ENCODE peak calls at places on chromosomes 2 and 18, in four cellular contexts. E is NT2/D1, M is GM23248, X is brain microvascular endothelial cell. S is an unnamed sample.
A peak's percentile ranks its signal among the peaks of the same experiment; 100 is the strongest.

GRCh38 chr2:28480403-28481049 is 15.3 kb upstream of the PLB1 start:
- DNase-seq in E (no peak), M (no peak), X (no peak), S (no peak)

GRCh38 chr2:98607104-98607503 is 1.2 kb downstream of the COA5 start:
- DNase-seq in E (no peak), M (no peak), X (no peak), S (no peak)

GRCh38 chr2:188852752-188853151 is 121.4 kb upstream of the COL3A1 start:
- DNase-seq in E (no peak), M (peak; percentile 49), X (no peak), S (no peak)

GRCh38 chr2:63050916-63051794 is 525 bp downstream of the OTX1 start:
- DNase-seq in E (no peak), M (peak; percentile 30), X (no peak), S (peak; percentile 7)

GRCh38 chr2:149991576-149991975 is 404.0 kb upstream of the MMADHC start:
- DNase-seq in E (no peak), M (peak; percentile 20), X (peak; percentile 71), S (no peak)

GRCh38 chr2:8300905-8301304 is 381.0 kb upstream of the ID2 start:
- DNase-seq in E (no peak), M (no peak), X (no peak), S (no peak)

GRCh38 chr2:73268368-73268830 is 15.9 kb downstream of the FBXO41 start:
- DNase-seq in E (no peak), M (no peak), X (no peak), S (no peak)

GRCh38 chr18:13471495-13471845 is 252.9 kb downstream of the LDLRAD4 start:
- DNase-seq in E (no peak), M (no peak), X (no peak), S (no peak)

GRCh38 chr2:26455037-26455800 is 22.7 kb downstream of the OTOF start:
- DNase-seq in E (no peak), M (no peak), X (no peak), S (no peak)

GRCh38 chr2:3108105-3108504 is 269.5 kb downstream of the EIPR1 start:
- DNase-seq in E (no peak), M (no peak), X (no peak), S (no peak)

GRCh38 chr2:21676676-21677075 is 552.9 kb downstream of the TDRD15 start:
- DNase-seq in E (no peak), M (no peak), X (no peak), S (no peak)

GRCh38 chr2:43127208-43127940 is 99.0 kb downstream of the ZFP36L2 start:
- DNase-seq in E (no peak), M (peak; percentile 50), X (no peak), S (peak; percentile 84)

GRCh38 chr2:212777020-212777491 is 238.5 kb upstream of the ERBB4 start:
- DNase-seq in E (no peak), M (peak; percentile 66), X (peak; percentile 31), S (peak; percentile 38)

GRCh38 chr2:53949457-53949856 is 21.3 kb downstream of the PSME4 start:
- DNase-seq in E (no peak), M (peak; percentile 40), X (no peak), S (peak; percentile 19)

GRCh38 chr2:46634905-46635304 is 155.5 kb downstream of the TMEM247 start:
- DNase-seq in E (no peak), M (no peak), X (no peak), S (no peak)

GRCh38 chr2:63990072-63990471 is 29.2 kb downstream of the VPS54 start:
- DNase-seq in E (no peak), M (no peak), X (no peak), S (no peak)

GRCh38 chr2:142883526-142883925 is 6.1 kb downstream of the KYNU start:
- DNase-seq in E (no peak), M (no peak), X (no peak), S (no peak)

GRCh38 chr2:46225150-46225480 is 72.1 kb upstream of the EPAS1 start:
- DNase-seq in E (no peak), M (no peak), X (no peak), S (no peak)

GRCh38 chr2:120490091-120490798 is 144.3 kb downstream of the INHBB start:
- DNase-seq in E (no peak), M (no peak), X (no peak), S (no peak)

GRCh38 chr2:163698857-163699256 is 37.0 kb downstream of the FIGN start:
- DNase-seq in E (peak; percentile 61), M (no peak), X (peak; percentile 32), S (no peak)

GRCh38 chr2:75481041-75481836 is 79.5 kb downstream of the EVA1A start:
- DNase-seq in E (no peak), M (peak; percentile 55), X (peak; percentile 16), S (peak; percentile 14)

GRCh38 chr2:205079173-205079572 is 533.9 kb downstream of the PARD3B start:
- DNase-seq in E (no peak), M (no peak), X (no peak), S (no peak)

GRCh38 chr2:121898483-121898882 is 143.0 kb downstream of the TSN start:
- DNase-seq in E (no peak), M (peak; percentile 83), X (peak; percentile 43), S (peak; percentile 15)

GRCh38 chr2:44932564-44933392 is 8.7 kb upstream of the SIX3 start:
- DNase-seq in E (no peak), M (no peak), X (no peak), S (no peak)

GRCh38 chr18:58212274-58212673 is 168.2 kb downstream of the NEDD4L start:
- DNase-seq in E (no peak), M (no peak), X (no peak), S (peak; percentile 31)

GRCh38 chr18:9838144-9838877 is 47.5 kb upstream of the TXNDC2 start:
- DNase-seq in E (peak; percentile 85), M (peak; percentile 20), X (peak; percentile 79), S (no peak)

GRCh38 chr18:54192900-54193299 is 31.6 kb downstream of the MBD2 start:
- DNase-seq in E (no peak), M (no peak), X (no peak), S (no peak)

GRCh38 chr2:17179145-17179808 is 339.0 kb downstream of the RAD51AP2 start:
- DNase-seq in E (no peak), M (no peak), X (no peak), S (no peak)

GRCh38 chr18:56321470-56321869 is 316.9 kb downstream of the TXNL1 start:
- DNase-seq in E (no peak), M (no peak), X (no peak), S (peak; percentile 61)

GRCh38 chr2:128642316-128642715 is 323.6 kb upstream of the HS6ST1 start:
- DNase-seq in E (no peak), M (no peak), X (no peak), S (no peak)

DNA sequence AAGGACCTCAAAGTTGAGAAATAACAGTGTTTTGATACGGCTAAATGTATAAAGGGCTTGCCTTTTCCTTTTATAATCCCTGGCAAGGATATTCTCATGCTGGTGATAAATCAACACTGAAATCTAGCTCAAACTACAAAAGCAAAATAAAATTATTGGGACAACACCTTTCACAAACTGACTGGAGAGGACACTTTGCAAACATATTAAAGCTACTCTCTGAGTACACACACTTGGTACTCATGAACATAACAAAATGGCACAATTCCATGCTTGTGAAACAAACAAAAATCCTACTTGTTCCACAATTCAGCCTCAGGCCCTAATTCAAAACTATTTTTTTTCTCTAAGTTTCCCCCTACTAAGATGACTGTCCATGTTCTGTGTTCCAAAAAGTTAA is 305.8 kb downstream of the ETAA1 start:
- DNase-seq in E (no peak), M (no peak), X (no peak), S (no peak)
- H3K4me3 ChIP-seq in E (no peak overlapping the region), M (no peak overlapping the region), X (no peak overlapping the region), S (no peak overlapping the region)

DNA sequence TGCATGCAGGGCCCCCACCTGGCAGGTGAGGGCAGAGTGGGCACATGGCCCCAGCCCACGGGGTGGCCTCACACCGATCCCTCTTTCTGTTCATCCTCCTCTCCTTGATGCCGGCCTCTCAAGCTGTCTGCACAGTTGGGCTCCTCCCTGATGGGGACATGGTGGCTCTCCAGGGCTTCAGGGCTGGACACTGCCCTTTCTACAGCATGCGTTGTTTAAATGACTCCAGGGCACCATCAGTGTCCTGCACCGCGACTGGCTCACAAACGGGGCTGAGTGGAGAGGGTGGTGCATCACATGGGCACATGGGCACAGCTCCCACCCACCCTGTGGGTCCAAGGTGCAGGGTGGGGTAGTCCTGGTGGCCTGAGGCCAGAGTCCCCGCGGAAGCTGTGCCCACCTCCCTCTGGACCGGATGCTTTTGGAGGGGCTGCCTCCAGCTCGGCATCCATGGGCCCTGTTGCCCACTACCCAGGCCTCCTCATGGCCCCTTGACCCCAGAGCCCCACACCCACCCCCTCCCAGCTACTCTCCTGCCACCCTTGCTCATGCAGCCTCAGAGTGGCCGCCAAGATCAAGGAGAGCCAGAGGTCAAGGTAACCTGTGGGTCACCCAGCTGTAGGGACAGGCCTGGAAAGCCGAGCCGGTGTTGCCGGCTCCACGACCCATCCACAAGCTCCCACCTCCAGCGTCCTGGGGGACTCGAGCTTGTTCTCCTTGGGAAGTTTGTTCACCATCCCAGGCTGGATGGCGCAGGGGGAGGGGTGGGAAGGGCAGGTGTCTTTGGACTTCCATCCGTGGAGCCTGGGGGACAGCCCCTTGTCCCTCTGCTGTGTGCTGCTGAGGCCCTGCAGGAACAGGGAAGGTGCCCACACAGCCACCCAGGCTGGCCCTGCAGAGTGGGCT is 12.3 kb upstream of the SNED1 start:
- DNase-seq in E (no peak), M (no peak), X (no peak), S (no peak)
- H3K4me3 ChIP-seq in E (no peak overlapping the region), M (no peak overlapping the region), X (no peak overlapping the region), S (no peak overlapping the region)

DNA sequence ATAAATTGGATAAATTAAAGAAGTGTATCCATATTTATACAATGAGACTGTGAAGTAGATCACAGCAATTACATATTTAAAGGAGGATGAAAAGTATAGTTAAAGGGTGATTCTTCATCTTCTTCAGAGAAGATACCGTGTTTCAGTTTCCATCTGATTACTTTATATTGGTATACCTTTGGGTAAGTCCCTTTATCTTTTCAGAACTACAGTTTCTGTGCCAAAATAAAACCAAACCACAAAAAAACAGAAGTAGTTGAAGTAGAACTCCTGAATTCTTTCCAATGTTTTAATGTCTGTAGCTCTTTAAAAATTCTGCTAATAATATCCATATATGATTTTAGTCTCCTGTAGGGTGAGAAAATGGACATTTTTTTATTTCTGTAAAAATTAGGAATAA is 231.2 kb upstream of the LINC00305 start:
- DNase-seq in E (no peak), M (no peak), X (no peak), S (peak; percentile 44)
- H3K4me3 ChIP-seq in E (no peak overlapping the region), M (no peak overlapping the region), X (no peak overlapping the region), S (no peak overlapping the region)

DNA sequence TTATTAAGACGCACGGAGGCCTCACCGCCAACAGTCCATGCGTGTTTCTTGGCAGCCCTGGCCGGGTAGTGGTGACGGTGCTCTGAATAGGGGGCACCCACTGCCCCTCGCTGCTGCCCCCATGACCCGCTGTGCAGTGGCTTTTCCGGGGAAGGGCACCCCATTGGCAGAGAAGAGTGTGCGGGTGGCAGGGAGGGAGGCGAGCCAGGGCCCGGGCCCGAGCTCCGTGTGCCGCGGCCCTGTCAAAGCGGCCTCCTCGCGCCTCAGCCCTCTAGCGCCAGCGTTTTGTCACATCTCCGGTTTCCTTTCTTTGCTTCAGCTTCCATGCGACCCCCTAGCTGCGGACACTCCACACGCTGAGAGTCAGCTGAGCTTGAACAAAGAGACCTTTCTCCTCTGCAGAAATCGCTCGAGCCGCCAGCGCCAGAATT is 473.6 kb upstream of the SALL3 start:
- DNase-seq in E (no peak), M (no peak), X (no peak), S (no peak)
- H3K4me3 ChIP-seq in E (no peak overlapping the region), M (no peak overlapping the region), X (no peak overlapping the region), S (no peak overlapping the region)